ENCODE peak calls at places on chromosomes 2 and 18, in four cellular contexts. One of them, this sample, is unnamed.

GRCh38 chr2:236158969-236159777 is 9.0 kb downstream of the GBX2 start:
- DNase-seq in GM12878: no peak
- DNase-seq in K562: no peak
- DNase-seq in HepG2: no peak
- DNase-seq in this sample: no peak

GRCh38 chr18:27130029-27130428 is 55.1 kb downstream of the CHST9 start:
- DNase-seq in HepG2: no peak
- DNase-seq in K562: no peak
- DNase-seq in GM12878: no peak
- DNase-seq in this sample: no peak

GRCh38 chr2:202157211-202157985 is 81.0 kb downstream of the SUMO1 start:
- DNase-seq in K562: no peak
- DNase-seq in GM12878: no peak
- DNase-seq in HepG2: no peak
- DNase-seq in this sample: no peak

GRCh38 chr2:128308889-128309288 is 9.8 kb downstream of the HS6ST1 start:
- DNase-seq in GM12878: no peak
- DNase-seq in K562: no peak
- DNase-seq in HepG2: no peak
- DNase-seq in this sample: no peak

GRCh38 chr2:127154985-127155650 is 48.2 kb upstream of the BIN1 start:
- DNase-seq in GM12878: no peak
- DNase-seq in K562: no peak
- DNase-seq in HepG2: no peak
- DNase-seq in this sample: no peak

GRCh38 chr2:10062931-10063365 is 17.3 kb downstream of the CYS1 start:
- DNase-seq in GM12878: no peak
- DNase-seq in HepG2: peak; percentile 37
- DNase-seq in K562: no peak
- DNase-seq in this sample: no peak

GRCh38 chr2:239131521-239131920 is 269.3 kb downstream of the HDAC4 start:
- DNase-seq in GM12878: no peak
- DNase-seq in K562: no peak
- DNase-seq in HepG2: no peak
- DNase-seq in this sample: no peak

GRCh38 chr2:85813978-85814801 is 60.4 kb downstream of the ATOH8 start:
- DNase-seq in HepG2: peak; percentile 82
- DNase-seq in GM12878: peak; percentile 30
- DNase-seq in K562: peak; percentile 84
- DNase-seq in this sample: peak; percentile 85

GRCh38 chr18:76621184-76621583 is 126.1 kb upstream of the ZNF516 start:
- DNase-seq in HepG2: no peak
- DNase-seq in K562: no peak
- DNase-seq in GM12878: no peak
- DNase-seq in this sample: no peak

GRCh38 chr2:24909555-24910177 is 10.4 kb downstream of the ADCY3 start:
- DNase-seq in HepG2: no peak
- DNase-seq in GM12878: no peak
- DNase-seq in K562: no peak
- DNase-seq in this sample: no peak

GRCh38 chr2:172448544-172449267 is 21.3 kb downstream of the ITGA6 start:
- DNase-seq in K562: no peak
- DNase-seq in HepG2: no peak
- DNase-seq in GM12878: no peak
- DNase-seq in this sample: no peak

GRCh38 chr2:54908591-54908990 is 141.7 kb downstream of the RTN4 start:
- DNase-seq in K562: no peak
- DNase-seq in GM12878: no peak
- DNase-seq in HepG2: no peak
- DNase-seq in this sample: no peak

GRCh38 chr2:151518802-151519201 is 109.1 kb downstream of the RIF1 start:
- DNase-seq in HepG2: no peak
- DNase-seq in K562: no peak
- DNase-seq in GM12878: no peak
- DNase-seq in this sample: no peak

GRCh38 chr2:228700638-228701037 is 519.2 kb upstream of the SPHKAP start:
- DNase-seq in K562: no peak
- DNase-seq in HepG2: no peak
- DNase-seq in GM12878: no peak
- DNase-seq in this sample: no peak

GRCh38 chr18:23862071-23862470 is 152.5 kb upstream of the TTC39C start:
- DNase-seq in K562: no peak
- DNase-seq in GM12878: no peak
- DNase-seq in HepG2: no peak
- DNase-seq in this sample: no peak

GRCh38 chr2:40433739-40434138 is 18.2 kb downstream of the SLC8A1 start:
- DNase-seq in GM12878: no peak
- DNase-seq in HepG2: no peak
- DNase-seq in K562: no peak
- DNase-seq in this sample: no peak

GRCh38 chr18:79863946-79864725 is 66.4 kb downstream of the KCNG2 start:
- DNase-seq in GM12878: no peak
- DNase-seq in HepG2: no peak
- DNase-seq in K562: no peak
- DNase-seq in this sample: no peak

GRCh38 chr2:213306320-213306942 is 22.2 kb downstream of the SPAG16 start:
- DNase-seq in HepG2: no peak
- DNase-seq in GM12878: no peak
- DNase-seq in K562: no peak
- DNase-seq in this sample: no peak

GRCh38 chr18:9737814-9738160 is 29.7 kb downstream of the RAB31 start:
- DNase-seq in K562: peak; percentile 25
- DNase-seq in HepG2: no peak
- DNase-seq in GM12878: no peak
- DNase-seq in this sample: peak; percentile 24

GRCh38 chr2:36173760-36174362 is 181.7 kb upstream of the CRIM1 start:
- DNase-seq in HepG2: peak; percentile 21
- DNase-seq in GM12878: no peak
- DNase-seq in K562: no peak
- DNase-seq in this sample: no peak

GRCh38 chr2:199692489-199692888 is 158.5 kb downstream of the FTCDNL1 start:
- DNase-seq in K562: no peak
- DNase-seq in HepG2: peak; percentile 30
- DNase-seq in GM12878: no peak
- DNase-seq in this sample: no peak

GRCh38 chr2:146952691-146953090 is 892.1 kb upstream of the ACVR2A start:
- DNase-seq in K562: no peak
- DNase-seq in HepG2: no peak
- DNase-seq in GM12878: no peak
- DNase-seq in this sample: no peak

GRCh38 chr2:237202288-237203030 is 116.8 kb downstream of the COPS8 start:
- DNase-seq in HepG2: no peak
- DNase-seq in K562: no peak
- DNase-seq in GM12878: no peak
- DNase-seq in this sample: no peak

GRCh38 chr2:50879457-50879856 is 152.5 kb downstream of the NRXN1 start:
- DNase-seq in HepG2: no peak
- DNase-seq in K562: no peak
- DNase-seq in GM12878: no peak
- DNase-seq in this sample: no peak

GRCh38 chr2:31729442-31730092 is 148.8 kb upstream of the SRD5A2 start:
- DNase-seq in GM12878: peak; percentile 12
- DNase-seq in K562: peak; percentile 42
- DNase-seq in HepG2: peak; percentile 60
- DNase-seq in this sample: peak; percentile 39

GRCh38 chr2:1493361-1494126 is 80.3 kb downstream of the TPO start:
- DNase-seq in K562: no peak
- DNase-seq in HepG2: no peak
- DNase-seq in GM12878: no peak
- DNase-seq in this sample: no peak

GRCh38 chr2:73827018-73827417 is 1.7 kb upstream of the STAMBP start:
- DNase-seq in HepG2: no peak
- DNase-seq in K562: peak; percentile 45
- DNase-seq in GM12878: no peak
- DNase-seq in this sample: no peak

GRCh38 chr18:52341617-52342381 is 1.8 kb downstream of the DCC start:
- DNase-seq in K562: no peak
- DNase-seq in GM12878: no peak
- DNase-seq in HepG2: no peak
- DNase-seq in this sample: no peak

GRCh38 chr2:46229134-46230063 is 67.8 kb upstream of the EPAS1 start:
- DNase-seq in GM12878: peak; percentile 89
- DNase-seq in HepG2: peak; percentile 87
- DNase-seq in K562: no peak
- DNase-seq in this sample: no peak

GRCh38 chr2:192051533-192051932 is 143.2 kb downstream of the TMEFF2 start:
- DNase-seq in GM12878: no peak
- DNase-seq in HepG2: no peak
- DNase-seq in K562: no peak
- DNase-seq in this sample: no peak

GRCh38 chr18:47149457-47150028 is 757 bp downstream of the HDHD2 start:
- DNase-seq in K562: peak; percentile 73
- DNase-seq in HepG2: peak; percentile 24
- DNase-seq in GM12878: no peak
- DNase-seq in this sample: peak; percentile 4

GRCh38 chr18:45805551-45805950 is 19.9 kb upstream of the SIGLEC15 start:
- DNase-seq in HepG2: no peak
- DNase-seq in GM12878: no peak
- DNase-seq in K562: no peak
- DNase-seq in this sample: no peak

GRCh38 chr2:37776487-37776886 is 105.0 kb upstream of the CDC42EP3 start:
- DNase-seq in HepG2: no peak
- DNase-seq in GM12878: no peak
- DNase-seq in K562: no peak
- DNase-seq in this sample: no peak

GRCh38 chr18:2497797-2498196 is 73.5 kb downstream of the METTL4 start:
- DNase-seq in GM12878: no peak
- DNase-seq in HepG2: no peak
- DNase-seq in K562: no peak
- DNase-seq in this sample: no peak

GRCh38 chr2:10931710-10932255 is 20.0 kb downstream of the KCNF1 start:
- DNase-seq in HepG2: no peak
- DNase-seq in K562: no peak
- DNase-seq in GM12878: no peak
- DNase-seq in this sample: no peak

GRCh38 chr18:35456181-35456850 is 41.4 kb downstream of the INO80C start:
- DNase-seq in K562: peak; percentile 37
- DNase-seq in GM12878: no peak
- DNase-seq in HepG2: no peak
- DNase-seq in this sample: no peak

GRCh38 chr2:157158111-157158510 is 99.4 kb upstream of the GALNT5 start:
- DNase-seq in HepG2: no peak
- DNase-seq in K562: no peak
- DNase-seq in GM12878: no peak
- DNase-seq in this sample: no peak

GRCh38 chr18:40407913-40408312 is 1547.1 kb upstream of the PIK3C3 start:
- DNase-seq in HepG2: no peak
- DNase-seq in GM12878: no peak
- DNase-seq in K562: no peak
- DNase-seq in this sample: no peak

GRCh38 chr18:40404284-40404683 is 1550.8 kb upstream of the PIK3C3 start:
- DNase-seq in HepG2: no peak
- DNase-seq in K562: no peak
- DNase-seq in GM12878: no peak
- DNase-seq in this sample: no peak

GRCh38 chr18:40402052-40402451 is 1553.0 kb upstream of the PIK3C3 start:
- DNase-seq in K562: no peak
- DNase-seq in HepG2: no peak
- DNase-seq in GM12878: no peak
- DNase-seq in this sample: no peak
- TF ChIP-seq TARDBP in K562: no peak
- TF ChIP-seq TARDBP in HepG2: no peak
- TF ChIP-seq TARDBP in GM12878: no peak
- TF ChIP-seq TARDBP in this sample: no peak

GRCh38 chr2:222598611-222599010 is 57.3 kb downstream of the FARSB start:
- DNase-seq in HepG2: no peak
- DNase-seq in GM12878: no peak
- DNase-seq in K562: no peak
- DNase-seq in this sample: no peak
- TF ChIP-seq TARDBP in HepG2: no peak
- TF ChIP-seq TARDBP in GM12878: no peak
- TF ChIP-seq TARDBP in K562: no peak
- TF ChIP-seq TARDBP in this sample: no peak

GRCh38 chr2:241129086-241129871 is 20.0 kb downstream of the PASK start:
- DNase-seq in HepG2: no peak
- DNase-seq in K562: no peak
- DNase-seq in GM12878: no peak
- DNase-seq in this sample: no peak
- TF ChIP-seq TARDBP in HepG2: no peak
- TF ChIP-seq TARDBP in K562: no peak
- TF ChIP-seq TARDBP in GM12878: no peak
- TF ChIP-seq TARDBP in this sample: no peak

GRCh38 chr18:53990485-53990884 is 234.0 kb downstream of the MBD2 start:
- DNase-seq in GM12878: no peak
- DNase-seq in K562: no peak
- DNase-seq in HepG2: no peak
- DNase-seq in this sample: no peak
- TF ChIP-seq TARDBP in GM12878: no peak
- TF ChIP-seq TARDBP in K562: no peak
- TF ChIP-seq TARDBP in HepG2: no peak
- TF ChIP-seq TARDBP in this sample: no peak

DNA sequence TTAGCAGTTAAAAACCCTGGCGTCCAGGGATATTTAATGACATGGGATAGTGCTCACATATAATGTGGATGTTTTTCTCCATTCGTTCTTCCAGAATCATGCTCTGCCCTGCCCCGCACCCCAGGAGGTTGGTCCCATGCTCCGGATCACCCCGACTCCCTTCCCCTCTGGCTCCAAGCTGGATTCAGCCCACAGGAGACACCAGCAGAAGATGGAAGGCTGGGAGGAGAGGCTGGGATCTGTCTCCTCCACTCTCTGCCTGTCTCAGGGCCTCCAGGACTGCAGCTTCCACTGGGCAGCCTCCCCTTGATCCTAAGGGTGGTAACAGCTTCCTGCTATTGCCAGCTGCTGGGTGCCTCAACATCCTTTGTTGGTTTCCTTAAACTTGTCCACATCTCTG is 24.5 kb downstream of the TMEM177 start:
- DNase-seq in GM12878: no peak
- DNase-seq in HepG2: no peak
- DNase-seq in K562: no peak
- DNase-seq in this sample: no peak
- TF ChIP-seq TARDBP in GM12878: no peak
- TF ChIP-seq TARDBP in HepG2: no peak
- TF ChIP-seq TARDBP in K562: no peak
- TF ChIP-seq TARDBP in this sample: no peak

DNA sequence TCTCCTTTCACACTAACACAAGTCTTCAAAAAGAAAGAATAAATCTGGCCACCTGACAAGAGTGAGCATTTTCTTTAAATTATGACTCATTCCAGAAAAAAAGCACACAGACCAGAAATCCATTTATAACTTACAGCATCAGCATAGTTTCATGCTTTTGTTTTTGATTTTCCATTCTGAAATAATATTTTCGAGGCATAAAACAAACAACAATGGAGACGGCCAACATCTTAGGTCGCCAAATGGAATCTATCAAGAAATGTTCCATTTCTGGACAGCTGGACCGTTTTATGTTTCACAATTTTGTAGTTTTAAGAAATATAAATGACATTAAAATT is 165.4 kb upstream of the ZFP36L2 start:
- DNase-seq in GM12878: no peak
- DNase-seq in K562: no peak
- DNase-seq in HepG2: no peak
- DNase-seq in this sample: no peak
- TF ChIP-seq TARDBP in GM12878: no peak
- TF ChIP-seq TARDBP in K562: no peak
- TF ChIP-seq TARDBP in HepG2: no peak
- TF ChIP-seq TARDBP in this sample: no peak

This sample was measured in HEK293T.